ENCODE peak calls at places on chromosomes 13 and 19, in five cellular contexts. One of them, this sample, is unnamed.

GRCh38 chr13:68264692-68265091 is 1034.6 kb upstream of the PCDH9 start:
- DNase-seq in NB4: no peak
- DNase-seq in AG10803: no peak
- DNase-seq in AG04450: no peak
- DNase-seq in fibroblast of pulmonary artery: no peak
- DNase-seq in this sample: no peak

GRCh38 chr13:44879452-44880058 is 109.7 kb downstream of the NUFIP1 start:
- DNase-seq in NB4: peak
- DNase-seq in fibroblast of pulmonary artery: peak
- DNase-seq in AG04450: no peak
- DNase-seq in AG10803: peak
- DNase-seq in this sample: peak

GRCh38 chr13:113918580-113918979 is 54.7 kb upstream of the GAS6 start:
- DNase-seq in AG04450: no peak
- DNase-seq in NB4: no peak
- DNase-seq in fibroblast of pulmonary artery: no peak
- DNase-seq in AG10803: no peak
- DNase-seq in this sample: no peak

GRCh38 chr13:98475521-98475920 is 101.4 kb downstream of the STK24 start:
- DNase-seq in NB4: peak
- DNase-seq in fibroblast of pulmonary artery: no peak
- DNase-seq in AG04450: no peak
- DNase-seq in AG10803: no peak
- DNase-seq in this sample: peak

GRCh38 chr13:110575322-110576069 is 14.0 kb upstream of the RAB20 start:
- DNase-seq in NB4: peak
- DNase-seq in AG10803: peak
- DNase-seq in fibroblast of pulmonary artery: peak
- DNase-seq in AG04450: no peak
- DNase-seq in this sample: peak

GRCh38 chr13:112965103-112965502 is 3.9 kb upstream of the MCF2L start:
- DNase-seq in NB4: no peak
- DNase-seq in AG04450: no peak
- DNase-seq in AG10803: no peak
- DNase-seq in fibroblast of pulmonary artery: no peak
- DNase-seq in this sample: no peak

GRCh38 chr19:6767357-6768235 is at the start of gene SH2D3A:
- DNase-seq in fibroblast of pulmonary artery: peak
- DNase-seq in AG10803: no peak
- DNase-seq in AG04450: no peak
- DNase-seq in NB4: peak
- DNase-seq in this sample: peak

GRCh38 chr13:51783432-51784094 is 20.4 kb downstream of the DHRS12 start:
- DNase-seq in fibroblast of pulmonary artery: no peak
- DNase-seq in AG10803: no peak
- DNase-seq in AG04450: no peak
- DNase-seq in NB4: no peak
- DNase-seq in this sample: no peak

GRCh38 chr13:98653471-98653985 is 76.6 kb upstream of the STK24 start:
- DNase-seq in AG10803: peak
- DNase-seq in fibroblast of pulmonary artery: peak
- DNase-seq in AG04450: peak
- DNase-seq in NB4: peak
- DNase-seq in this sample: peak

GRCh38 chr13:55999709-56000108 is 1141.0 kb upstream of the PRR20A start:
- DNase-seq in AG10803: no peak
- DNase-seq in AG04450: no peak
- DNase-seq in NB4: peak
- DNase-seq in fibroblast of pulmonary artery: no peak
- DNase-seq in this sample: no peak

GRCh38 chr19:46689358-46689757 is 27.6 kb downstream of the PRKD2 start:
- DNase-seq in fibroblast of pulmonary artery: no peak
- DNase-seq in AG10803: no peak
- DNase-seq in NB4: no peak
- DNase-seq in AG04450: no peak
- DNase-seq in this sample: no peak

GRCh38 chr19:3028305-3029069 is 593 bp downstream of the TLE2 start:
- DNase-seq in AG10803: no peak
- DNase-seq in NB4: no peak
- DNase-seq in AG04450: no peak
- DNase-seq in fibroblast of pulmonary artery: no peak
- DNase-seq in this sample: no peak

GRCh38 chr19:3968556-3969434 is 2.1 kb downstream of the DAPK3 start:
- DNase-seq in fibroblast of pulmonary artery: peak
- DNase-seq in AG10803: peak
- DNase-seq in NB4: peak
- DNase-seq in AG04450: peak
- DNase-seq in this sample: peak

GRCh38 chr19:31314849-31315620 is 34.2 kb downstream of the TSHZ3 start:
- DNase-seq in fibroblast of pulmonary artery: no peak
- DNase-seq in NB4: no peak
- DNase-seq in AG10803: no peak
- DNase-seq in AG04450: no peak
- DNase-seq in this sample: no peak

GRCh38 chr13:112783135-112783945 is 93.5 kb downstream of the ATP11A start:
- DNase-seq in AG04450: peak
- DNase-seq in NB4: no peak
- DNase-seq in AG10803: peak
- DNase-seq in fibroblast of pulmonary artery: peak
- DNase-seq in this sample: peak

GRCh38 chr13:99495478-99496321 is 5.6 kb upstream of the TM9SF2 start:
- DNase-seq in AG04450: no peak
- DNase-seq in AG10803: no peak
- DNase-seq in NB4: no peak
- DNase-seq in fibroblast of pulmonary artery: no peak
- DNase-seq in this sample: peak

GRCh38 chr13:88586263-88586662 is 915.1 kb downstream of the SLITRK5 start:
- DNase-seq in AG10803: no peak
- DNase-seq in fibroblast of pulmonary artery: no peak
- DNase-seq in NB4: no peak
- DNase-seq in AG04450: no peak
- DNase-seq in this sample: no peak

GRCh38 chr13:108326318-108326717 is 56.8 kb downstream of the TNFSF13B start:
- DNase-seq in AG04450: no peak
- DNase-seq in NB4: peak
- DNase-seq in fibroblast of pulmonary artery: peak
- DNase-seq in AG10803: no peak
- DNase-seq in this sample: no peak

GRCh38 chr13:40207110-40207478 is 459.3 kb downstream of the FOXO1 start:
- DNase-seq in AG04450: no peak
- DNase-seq in AG10803: no peak
- DNase-seq in NB4: peak
- DNase-seq in fibroblast of pulmonary artery: no peak
- DNase-seq in this sample: no peak

GRCh38 chr19:55325172-55325571 is at the start of gene TMEM150B:
- DNase-seq in AG10803: no peak
- DNase-seq in AG04450: no peak
- DNase-seq in fibroblast of pulmonary artery: no peak
- DNase-seq in NB4: no peak
- DNase-seq in this sample: no peak

GRCh38 chr19:14070268-14071050 is 2.1 kb upstream of the MISP3 start:
- DNase-seq in AG04450: no peak
- DNase-seq in fibroblast of pulmonary artery: no peak
- DNase-seq in NB4: no peak
- DNase-seq in AG10803: no peak
- DNase-seq in this sample: no peak

GRCh38 chr13:108361769-108362168 is 92.3 kb downstream of the TNFSF13B start:
- DNase-seq in NB4: no peak
- DNase-seq in AG04450: no peak
- DNase-seq in fibroblast of pulmonary artery: no peak
- DNase-seq in AG10803: no peak
- DNase-seq in this sample: no peak

GRCh38 chr19:36489139-36489919 is at the start of gene ZNF566:
- DNase-seq in AG04450: peak
- DNase-seq in AG10803: peak
- DNase-seq in NB4: peak
- DNase-seq in fibroblast of pulmonary artery: peak
- DNase-seq in this sample: peak
- TF ChIP-seq CTCF in AG04450: peak
- TF ChIP-seq CTCF in AG10803: peak
- TF ChIP-seq CTCF in NB4: no peak
- TF ChIP-seq CTCF in fibroblast of pulmonary artery: no peak
- TF ChIP-seq CTCF in this sample: peak

DNA sequence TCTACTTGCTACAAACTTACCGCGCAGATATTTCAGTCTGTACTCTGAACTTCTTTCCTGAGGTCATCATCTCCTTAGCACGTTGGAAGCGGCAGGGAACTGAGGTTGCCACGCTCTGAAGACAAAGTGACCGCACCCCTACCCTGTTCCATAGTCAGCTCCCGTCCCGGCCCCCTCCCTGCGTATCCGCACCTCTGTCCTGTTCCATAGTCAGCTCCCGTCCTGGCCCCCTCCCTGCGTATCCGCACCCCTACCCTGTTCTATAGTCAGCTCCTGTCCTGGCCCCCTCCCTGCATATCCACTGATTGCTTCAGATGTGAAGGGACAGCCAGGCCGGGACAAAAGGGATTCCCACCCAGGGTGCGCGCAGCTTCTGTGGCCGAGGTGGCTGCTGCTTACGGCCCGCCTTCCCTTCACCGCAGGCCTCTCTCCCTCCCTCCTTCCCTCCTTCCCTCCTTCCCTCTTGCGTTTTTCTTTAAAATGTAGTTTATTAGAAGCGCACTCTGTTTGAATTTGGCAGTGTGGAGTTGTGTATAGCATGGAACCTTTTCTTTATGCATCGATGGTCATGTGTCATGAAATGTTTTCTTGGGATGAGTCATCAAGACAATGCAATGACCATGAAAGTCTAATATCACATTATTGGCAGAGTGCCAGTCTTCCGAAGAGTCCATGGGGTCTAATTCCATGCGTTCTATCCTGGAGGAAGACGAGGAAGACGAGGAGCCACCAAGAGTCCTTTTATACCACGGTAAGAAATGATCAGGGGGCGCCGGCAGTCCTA is 21.9 kb upstream of the NDUFS7 start:
- DNase-seq in fibroblast of pulmonary artery: peak
- DNase-seq in AG10803: peak
- DNase-seq in NB4: no peak
- DNase-seq in AG04450: no peak
- DNase-seq in this sample: peak
- H3K4me3 ChIP-seq in fibroblast of pulmonary artery: peak
- H3K4me3 ChIP-seq in AG10803: peak
- H3K4me3 ChIP-seq in NB4: no peak
- H3K4me3 ChIP-seq in AG04450: peak
- H3K4me3 ChIP-seq in this sample: peak

GRCh38 chr13:95494082-95494681 is 58.3 kb upstream of the CLDN10 start:
- DNase-seq in AG10803: peak
- DNase-seq in NB4: peak
- DNase-seq in fibroblast of pulmonary artery: peak
- DNase-seq in AG04450: peak
- DNase-seq in this sample: peak
- TF ChIP-seq CTCF in AG10803: peak
- TF ChIP-seq CTCF in NB4: peak
- TF ChIP-seq CTCF in fibroblast of pulmonary artery: peak
- TF ChIP-seq CTCF in AG04450: peak
- TF ChIP-seq CTCF in this sample: peak

DNA sequence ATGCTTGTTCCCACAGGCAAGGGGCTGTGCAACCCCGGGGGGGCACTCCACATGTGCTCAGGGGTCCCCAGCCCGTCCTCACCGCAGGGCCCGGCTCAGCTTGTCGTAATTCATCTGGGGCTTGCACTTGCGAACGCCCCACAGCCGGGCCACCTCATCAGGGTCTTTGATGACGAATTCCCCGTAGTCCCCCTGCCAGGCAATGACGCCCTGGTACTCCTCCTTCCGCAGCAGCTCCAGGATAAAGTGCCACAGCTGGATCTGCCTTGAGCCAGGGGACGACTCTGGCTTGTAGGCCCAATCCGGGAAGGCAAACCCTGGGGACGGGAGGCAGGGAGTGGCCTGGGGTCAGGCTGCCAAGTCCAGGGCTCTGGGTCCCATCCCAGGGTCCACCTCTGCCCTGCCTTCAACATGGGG is 4.7 kb downstream of the ERF start:
- DNase-seq in fibroblast of pulmonary artery: no peak
- DNase-seq in NB4: no peak
- DNase-seq in AG10803: no peak
- DNase-seq in AG04450: no peak
- DNase-seq in this sample: no peak
- H3K4me3 ChIP-seq in fibroblast of pulmonary artery: peak
- H3K4me3 ChIP-seq in NB4: no peak
- H3K4me3 ChIP-seq in AG10803: peak
- H3K4me3 ChIP-seq in AG04450: no peak
- H3K4me3 ChIP-seq in this sample: no peak

This sample was measured in fibroblast of villous mesenchyme.